ENCODE peak calls at places on chromosomes 4 and X, in seven cellular contexts. K is Karpas-422, B is IMR-90, A is neuronal stem cell, T is astrocyte, C is colonic mucosa, G is mesendoderm. X is an unnamed sample. For H3K4me1, the result is how much of the 10 kb centered on the place peaks cover.

GRCh38 chr4:125085-125820 is 952 bp downstream of the ZNF718 start:
- DNase-seq in T (peak), C (peak), K (no peak), G (peak), B (peak), A (peak), X (peak)

GRCh38 chrX:106220177-106220576 is 52.1 kb downstream of the PWWP3B start:
- DNase-seq in B (no peak), G (peak), K (peak), C (no peak), A (no peak), T (no peak), X (no peak)

GRCh38 chr4:140710784-140711622 is 45.2 kb downstream of the TBC1D9 start:
- DNase-seq in K (no peak), A (no peak), G (no peak), B (no peak), T (no peak), C (no peak), X (no peak)

GRCh38 chr4:158346576-158346975 is 136.3 kb downstream of the TMEM144 start:
- DNase-seq in G (no peak), C (no peak), B (no peak), A (no peak), K (no peak), T (no peak), X (no peak)

GRCh38 chr4:3529363-3529762 is 2.9 kb downstream of the LRPAP1 start:
- DNase-seq in K (peak), G (no peak), C (no peak), T (no peak), B (no peak), A (no peak), X (peak)

GRCh38 chr4:186191266-186192067 is at the start of gene CYP4V2:
- DNase-seq in A (peak), K (peak), B (peak), T (peak), G (peak), C (peak), X (peak)

GRCh38 chrX:30414144-30414543 is 105.0 kb upstream of the NR0B1 start:
- DNase-seq in A (no peak), B (no peak), G (no peak), T (no peak), C (no peak), K (no peak), X (no peak)

GRCh38 chr4:153110739-153111138 is 93.5 kb upstream of the TRIM2 start:
- DNase-seq in B (no peak), C (no peak), G (no peak), K (no peak), A (no peak), T (no peak), X (no peak)

GRCh38 chrX:17689971-17690409 is 47.3 kb upstream of the SCML1 start:
- DNase-seq in A (peak), K (peak), C (peak), B (peak), G (peak), T (peak), X (peak)

GRCh38 chr4:153497091-153497531 is 31.0 kb downstream of the TMEM131L start:
- DNase-seq in T (peak), C (no peak), A (no peak), B (peak), K (peak), G (peak), X (peak)

GRCh38 chr4:54433686-54434085 is 204.6 kb downstream of the PDGFRA start:
- DNase-seq in B (peak), A (no peak), G (peak), T (no peak), K (peak), C (no peak), X (peak)

GRCh38 chrX:19705196-19705769 is 182.1 kb downstream of the SH3KBP1 start:
- DNase-seq in B (no peak), T (peak), C (no peak), A (no peak), K (no peak), G (no peak), X (no peak)

DNA sequence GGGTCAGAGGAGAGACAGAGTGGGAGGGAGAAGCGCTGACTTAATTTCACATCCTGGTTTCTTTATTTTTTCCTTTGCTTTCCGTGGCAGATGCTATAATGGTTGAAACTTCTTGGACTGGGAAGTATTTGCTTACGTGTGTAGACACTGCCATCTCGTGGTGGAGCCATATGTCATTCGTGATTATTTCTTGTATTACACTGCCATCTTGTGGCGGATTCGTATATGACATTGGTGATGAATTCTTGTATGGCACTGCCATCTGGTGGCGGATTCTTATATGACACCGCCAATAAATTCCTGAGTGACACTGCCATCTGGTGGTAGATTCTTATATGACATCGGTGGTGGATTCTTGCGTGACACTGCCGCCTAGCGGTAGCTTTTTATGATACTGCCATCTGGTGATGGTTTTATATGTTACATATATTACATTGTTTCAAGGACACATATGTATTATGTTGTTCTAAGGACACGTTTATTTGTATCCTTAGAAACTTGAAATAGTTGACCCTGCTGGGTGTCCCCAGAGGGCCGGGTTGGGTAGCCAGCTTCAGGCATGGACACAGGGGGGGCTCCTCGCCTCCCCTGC is 37.3 kb upstream of the CLCN4 start:
- DNase-seq in K (peak), B (peak), A (peak), T (peak), C (peak), G (peak), X (peak)
- H3K4me1 ChIP-seq in K (under half), B (under half), A (under half), T (under half), C (under half), G (under half), X (under half)

DNA sequence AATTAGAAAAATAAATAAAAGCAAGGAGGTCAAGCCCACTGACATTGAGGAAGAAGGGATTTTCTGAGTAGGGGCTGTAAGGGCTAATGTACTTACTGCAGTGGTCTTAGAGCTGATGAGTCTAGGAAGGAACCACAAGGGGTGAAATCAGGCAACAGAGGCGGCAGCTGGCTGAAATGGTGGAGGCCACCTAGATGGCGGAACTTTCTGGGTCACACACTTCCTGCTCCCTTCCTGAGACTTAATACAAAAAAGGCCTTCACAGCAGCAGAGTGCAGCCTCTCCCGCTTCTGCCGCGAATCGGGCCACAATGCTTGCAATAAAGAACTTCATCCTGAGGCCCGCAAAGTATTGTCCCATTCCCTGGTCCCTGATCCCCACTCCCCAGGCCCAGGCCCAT is 15.4 kb downstream of the SNX12 start:
- DNase-seq in K (no peak), C (no peak), G (no peak), T (no peak), A (no peak), B (no peak), X (no peak)
- H3K4me3 ChIP-seq in K (no peak), C (no peak), G (peak), T (no peak), A (peak), B (no peak), X (no peak)

DNA sequence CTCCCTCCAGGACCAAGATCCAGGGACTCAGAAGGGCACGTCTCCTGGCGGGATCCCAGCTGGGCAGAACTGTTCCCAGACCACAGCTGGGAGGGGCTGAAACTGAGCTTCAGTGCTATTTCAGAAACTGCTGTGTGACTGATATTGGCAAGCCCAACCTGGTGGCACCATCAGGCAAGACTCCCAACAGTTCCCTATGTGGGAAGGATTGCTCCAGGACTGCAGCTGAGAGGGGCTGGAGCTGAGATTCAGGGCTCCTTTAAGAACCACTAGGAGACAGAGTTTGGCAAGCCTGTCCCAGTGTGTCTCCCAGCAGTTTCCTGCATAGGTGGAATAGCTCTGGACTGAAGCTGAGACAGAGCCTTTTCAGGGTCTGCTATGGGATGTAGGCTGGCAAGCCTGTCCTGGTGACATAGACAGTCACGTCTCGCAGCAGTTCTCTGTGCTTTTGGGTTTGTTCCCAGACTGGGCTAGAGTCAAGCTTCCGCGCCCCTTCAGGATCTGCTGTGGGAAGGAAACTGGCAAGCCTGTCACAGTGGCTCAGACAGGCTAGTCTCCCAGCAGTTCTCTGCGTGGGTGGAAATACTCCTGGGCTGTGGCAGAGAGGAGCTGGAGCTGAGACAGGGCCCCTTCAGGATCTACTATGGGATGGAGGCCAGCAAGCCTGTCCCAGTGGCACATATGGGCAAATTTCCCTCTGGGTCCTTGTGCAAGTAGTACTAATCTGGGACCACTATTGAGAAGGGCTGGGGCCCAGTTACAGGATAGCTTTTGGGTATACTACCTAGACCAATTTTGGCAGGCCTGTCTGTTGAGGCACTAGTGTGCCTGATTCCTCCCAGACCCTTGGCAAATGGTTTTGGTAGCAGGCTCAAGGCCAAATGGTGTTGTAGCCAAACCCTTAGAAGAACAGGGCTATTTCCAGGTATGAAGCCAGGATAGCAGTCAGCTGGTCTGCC is 20.2 kb upstream of the MED14 start:
- DNase-seq in A (no peak), B (peak), T (peak), K (no peak), G (peak), C (no peak), X (peak)
- H3K9ac ChIP-seq in A (no peak), B (no peak), T (no peak), K (no peak), G (no peak), C (no peak), X (no peak)

GRCh38 chrX:9340619-9341304 is 124.1 kb upstream of the TBL1X start:
- DNase-seq in T (peak), B (peak), A (no peak), C (peak), K (peak), G (peak), X (peak)
- H3K4me1 ChIP-seq in T (under half), B (under half), A (under half), C (under half), K (under half), G (under half), X (under half)